ENCODE peak calls at places on chromosomes 11 and 22, in nine cellular contexts. F is GM20000; W is M059J; L is neural crest cell; I is non-pigmented ciliary epithelial cell; U is CD8-positive, alpha-beta T cell; R is memory B cell; X is fibroblast of lung; K is fibroblast of mammary gland. C is an unnamed sample.

GRCh38 chr22:49486225-49486624 is 341.4 kb downstream of the BRD1 start:
- DNase-seq in F (no peak), W (no peak), L (no peak), I (no peak), U (no peak), R (no peak), X (no peak), K (no peak), C (no peak)

GRCh38 chr11:128334311-128335044 is 252.9 kb downstream of the ETS1 start:
- DNase-seq in F (no peak), W (peak), L (no peak), I (no peak), U (no peak), R (no peak), X (no peak), K (no peak), C (no peak)

GRCh38 chr22:49543876-49544275 is 283.8 kb downstream of the BRD1 start:
- DNase-seq in F (no peak), W (no peak), L (no peak), I (no peak), U (no peak), R (no peak), X (no peak), K (no peak), C (no peak)

GRCh38 chr22:17761145-17761488 is 13.2 kb downstream of the BID start:
- DNase-seq in F (no peak), W (no peak), L (no peak), I (no peak), U (no peak), R (no peak), X (no peak), K (no peak), C (no peak)

GRCh38 chr22:40396882-40397281 is 26.5 kb downstream of the SGSM3 start:
- DNase-seq in F (no peak), W (no peak), L (no peak), I (peak), U (no peak), R (no peak), X (peak), K (peak), C (no peak)

GRCh38 chr22:28594784-28595324 is 84.8 kb downstream of the TTC28 start:
- DNase-seq in F (peak), W (peak), L (no peak), I (peak), U (no peak), R (no peak), X (peak), K (peak), C (peak)

GRCh38 chr11:64713781-64714363 is 9.1 kb downstream of the NRXN2 start:
- DNase-seq in F (no peak), W (no peak), L (no peak), I (no peak), U (no peak), R (no peak), X (no peak), K (no peak), C (no peak)

GRCh38 chr11:96500440-96500839 is 110.6 kb downstream of the JRKL start:
- DNase-seq in F (no peak), W (no peak), L (no peak), I (no peak), U (no peak), R (no peak), X (no peak), K (no peak), C (no peak)

GRCh38 chr11:85889676-85890579 is 34.7 kb downstream of the CCDC83 start:
- DNase-seq in F (no peak), W (peak), L (no peak), I (peak), U (no peak), R (no peak), X (peak), K (peak), C (no peak)

GRCh38 chr11:84819128-84819527 is 808.0 kb downstream of the DLG2 start:
- DNase-seq in F (no peak), W (peak), L (no peak), I (no peak), U (no peak), R (no peak), X (no peak), K (peak), C (no peak)

GRCh38 chr11:89540826-89541225 is 49.7 kb upstream of the NOX4 start:
- DNase-seq in F (no peak), W (no peak), L (no peak), I (no peak), U (no peak), R (no peak), X (no peak), K (no peak), C (no peak)

GRCh38 chr11:23236846-23237550 is 376.7 kb upstream of the CCDC179 start:
- DNase-seq in F (no peak), W (no peak), L (no peak), I (no peak), U (no peak), R (no peak), X (peak), K (peak), C (no peak)

GRCh38 chr11:114154271-114155047 is 94.9 kb downstream of the ZBTB16 start:
- DNase-seq in F (no peak), W (no peak), L (no peak), I (no peak), U (no peak), R (no peak), X (peak), K (peak), C (no peak)

GRCh38 chr22:36439481-36440271 is 41.8 kb downstream of the TXN2 start:
- DNase-seq in F (no peak), W (peak), L (no peak), I (peak), U (no peak), R (no peak), X (peak), K (peak), C (no peak)

GRCh38 chr11:11441091-11441490 is 88.0 kb upstream of the CSNK2A3 start:
- DNase-seq in F (no peak), W (no peak), L (no peak), I (no peak), U (no peak), R (no peak), X (no peak), K (no peak), C (no peak)

GRCh38 chr11:36451681-36452080 is 58.4 kb downstream of the TRAF6 start:
- DNase-seq in F (no peak), W (no peak), L (no peak), I (no peak), U (peak), R (no peak), X (no peak), K (no peak), C (no peak)

GRCh38 chr11:3984896-3985295 is 109.7 kb upstream of the RRM1 start:
- DNase-seq in F (no peak), W (no peak), L (no peak), I (no peak), U (peak), R (no peak), X (peak), K (no peak), C (no peak)

GRCh38 chr11:44564653-44565007 is 833 bp upstream of the CD82 start:
- DNase-seq in F (no peak), W (peak), L (no peak), I (peak), U (no peak), R (no peak), X (peak), K (peak), C (no peak)

GRCh38 chr11:73705053-73705452 is 55.8 kb downstream of the RAB6A start:
- DNase-seq in F (no peak), W (no peak), L (no peak), I (no peak), U (no peak), R (no peak), X (no peak), K (no peak), C (no peak)

GRCh38 chr11:58391879-58392278 is 14.8 kb downstream of the OR5B3 start:
- DNase-seq in F (no peak), W (peak), L (no peak), I (peak), U (no peak), R (no peak), X (no peak), K (peak), C (no peak)

GRCh38 chr22:20315337-20316216 is 4.3 kb downstream of the DGCR6L start:
- DNase-seq in F (no peak), W (no peak), L (no peak), I (no peak), U (peak), R (no peak), X (no peak), K (no peak), C (no peak)

GRCh38 chr22:42929838-42930155 is 72.7 kb upstream of the ARFGAP3 start:
- DNase-seq in F (no peak), W (no peak), L (no peak), I (no peak), U (no peak), R (no peak), X (no peak), K (no peak), C (no peak)

GRCh38 chr11:19032990-19033389 is 27.5 kb downstream of the MRGPRX2 start:
- DNase-seq in F (no peak), W (no peak), L (no peak), I (no peak), U (no peak), R (no peak), X (no peak), K (no peak), C (no peak)

GRCh38 chr22:44523981-44524759 is 26.1 kb upstream of the RTL6 start:
- DNase-seq in F (no peak), W (peak), L (no peak), I (peak), U (no peak), R (no peak), X (peak), K (peak), C (no peak)

GRCh38 chr11:95503047-95503446 is 272.0 kb upstream of the SESN3 start:
- DNase-seq in F (no peak), W (no peak), L (no peak), I (no peak), U (no peak), R (no peak), X (peak), K (peak), C (no peak)

GRCh38 chr11:36540998-36541397 is 26.8 kb upstream of the RAG1 start:
- DNase-seq in F (peak), W (peak), L (no peak), I (no peak), U (no peak), R (no peak), X (peak), K (peak), C (peak)

GRCh38 chr22:22779213-22779612 is 108.4 kb upstream of the IGLL5 start:
- DNase-seq in F (no peak), W (no peak), L (no peak), I (no peak), U (no peak), R (no peak), X (no peak), K (no peak), C (no peak)

GRCh38 chr11:22626573-22627239 is 1.1 kb upstream of the FANCF start:
- DNase-seq in F (no peak), W (no peak), L (no peak), I (no peak), U (no peak), R (no peak), X (no peak), K (no peak), C (no peak)

GRCh38 chr11:83317757-83318548 is 31.8 kb upstream of the CCDC90B start:
- DNase-seq in F (no peak), W (no peak), L (no peak), I (no peak), U (no peak), R (no peak), X (no peak), K (no peak), C (no peak)

C was measured in immature natural killer cell.